ENCODE peak calls at places on chromosome 11, in eight cellular contexts. J, N, I, P, B, X, S and F are unnamed samples.

GRCh38 chr11:57901756-57902155 is 121.9 kb upstream of the OR9Q1 start:
- DNase-seq in I (no peak), N (no peak), S (no peak), P (no peak), X (no peak), J (no peak), B (no peak), F (no peak)

GRCh38 chr11:132471491-132471890 is 1060.8 kb downstream of the OPCML start:
- DNase-seq in N (no peak), I (peak), P (no peak), J (peak), B (no peak), S (no peak), X (no peak), F (no peak)

GRCh38 chr11:75068993-75069392 is 27.7 kb downstream of the OR2AT4 start:
- DNase-seq in B (no peak), N (no peak), S (no peak), X (no peak), J (no peak), P (no peak), I (no peak), F (no peak)

GRCh38 chr11:6876914-6877313 is 489 bp downstream of the OR10A4 start:
- DNase-seq in S (no peak), J (no peak), I (no peak), X (no peak), P (no peak), B (no peak), N (no peak), F (no peak)

GRCh38 chr11:118658372-118659313 is 20.8 kb downstream of the TREH start:
- DNase-seq in P (no peak), I (peak), B (peak), X (no peak), J (peak), N (no peak), S (peak), F (no peak)

GRCh38 chr11:38818720-38819119 is 2220.7 kb upstream of the RAG2 start:
- DNase-seq in P (no peak), N (no peak), B (no peak), I (no peak), J (no peak), X (no peak), S (no peak), F (no peak)

GRCh38 chr11:35847473-35847872 is 96.4 kb upstream of the LDLRAD3 start:
- DNase-seq in X (no peak), B (no peak), I (no peak), P (no peak), S (no peak), N (no peak), J (no peak), F (no peak)

GRCh38 chr11:94806436-94806835 is 38.3 kb downstream of the AMOTL1 start:
- DNase-seq in B (no peak), S (no peak), P (no peak), N (no peak), J (no peak), X (no peak), I (no peak), F (no peak)

GRCh38 chr11:86724137-86724536 is 51.7 kb upstream of the ME3 start:
- DNase-seq in S (no peak), P (no peak), J (no peak), I (no peak), N (no peak), X (no peak), B (no peak), F (no peak)